ENCODE peak calls at places on chromosomes 13 and 19, in ten cellular contexts. J is body of pancreas, W is vagina, B is right lobe of liver, F is lower leg skin, N is breast epithelium, K is heart left ventricle, O is tibial nerve, D is transverse colon, T is IMR-90. H is an unnamed sample.

GRCh38 chr13:22110368-22110767 is 439.5 kb downstream of the FGF9 start:
- DNase-seq in D (no peak), K (no peak), B (no peak), W (no peak), O (no peak), T (no peak), F (peak), J (peak), N (no peak), H (no peak)

GRCh38 chr13:29171244-29171643 is 351.1 kb downstream of the MTUS2 start:
- DNase-seq in K (no peak), W (no peak), N (no peak), B (no peak), D (no peak), F (no peak), J (no peak), O (no peak), T (no peak), H (no peak)

GRCh38 chr13:106047859-106048258 is 487.6 kb downstream of the EFNB2 start:
- DNase-seq in O (no peak), N (no peak), W (no peak), B (no peak), T (peak), J (no peak), K (no peak), D (no peak), F (no peak), H (no peak)

GRCh38 chr13:19601749-19602725 is 31.4 kb upstream of the MPHOSPH8 start:
- DNase-seq in B (no peak), J (peak), O (no peak), T (peak), K (peak), W (no peak), N (no peak), F (no peak), D (peak), H (no peak)

GRCh38 chr19:45901432-45901903 is 945 bp downstream of the MYPOP start:
- DNase-seq in T (peak), O (peak), F (no peak), B (no peak), W (no peak), K (peak), J (peak), D (peak), N (no peak), H (no peak)

GRCh38 chr19:29266603-29267002 is 53.7 kb upstream of the UQCRFS1 start:
- DNase-seq in D (no peak), J (no peak), O (no peak), B (peak), W (no peak), F (no peak), K (no peak), N (no peak), T (no peak), H (no peak)

GRCh38 chr19:47511128-47511517 is 3.7 kb downstream of the NAPA start:
- DNase-seq in F (no peak), N (no peak), K (peak), W (no peak), T (no peak), D (no peak), B (peak), J (peak), O (peak), H (no peak)

GRCh38 chr13:94007072-94007471 is 472.4 kb downstream of the DCT start:
- DNase-seq in J (no peak), W (no peak), F (no peak), K (no peak), N (no peak), B (no peak), O (no peak), D (no peak), T (no peak), H (no peak)

GRCh38 chr13:106986033-106986484 is 418.1 kb upstream of the ARGLU1 start:
- DNase-seq in D (no peak), K (no peak), J (no peak), B (peak), F (no peak), W (no peak), T (peak), N (no peak), O (no peak), H (no peak)

GRCh38 chr13:93559718-93560117 is 333.1 kb downstream of the GPC6 start:
- DNase-seq in K (no peak), D (no peak), F (no peak), W (no peak), B (no peak), N (no peak), J (no peak), O (no peak), T (peak), H (peak)

GRCh38 chr19:45763691-45764294 is 5.3 kb downstream of the SIX5 start:
- DNase-seq in K (no peak), T (no peak), J (no peak), D (no peak), B (no peak), F (no peak), N (no peak), W (no peak), O (no peak), H (no peak)

GRCh38 chr13:29156136-29156535 is 336.0 kb downstream of the MTUS2 start:
- DNase-seq in F (no peak), D (no peak), W (no peak), N (no peak), B (no peak), J (no peak), O (no peak), T (no peak), K (no peak), H (no peak)

GRCh38 chr13:92838786-92839185 is 387.8 kb upstream of the GPC6 start:
- DNase-seq in F (no peak), B (no peak), T (peak), J (no peak), W (no peak), D (no peak), N (no peak), O (no peak), K (no peak), H (peak)

GRCh38 chr19:12580180-12580694 is 29.0 kb upstream of the ZNF564 start:
- DNase-seq in T (peak), W (no peak), N (no peak), K (no peak), B (no peak), F (no peak), O (no peak), D (no peak), J (no peak), H (peak)

GRCh38 chr13:27371932-27372331 is 52.5 kb upstream of the GTF3A start:
- DNase-seq in B (no peak), J (peak), D (no peak), W (no peak), O (no peak), F (no peak), N (no peak), K (no peak), T (no peak), H (no peak)

GRCh38 chr13:112679381-112679780 is 10.5 kb upstream of the ATP11A start:
- DNase-seq in J (no peak), D (no peak), O (no peak), K (no peak), T (no peak), B (peak), F (no peak), W (no peak), N (peak), H (no peak)

GRCh38 chr13:48978942-48979601 is 3.4 kb downstream of the FNDC3A start:
- DNase-seq in T (no peak), F (no peak), K (no peak), J (no peak), W (no peak), B (no peak), N (no peak), D (no peak), O (no peak), H (no peak)

GRCh38 chr13:109436841-109437240 is 349.5 kb downstream of the IRS2 start:
- DNase-seq in F (no peak), T (no peak), D (no peak), W (no peak), O (no peak), J (no peak), N (no peak), K (no peak), B (no peak), H (no peak)

GRCh38 chr19:46616631-46617322 is 8.1 kb downstream of the PTGIR start:
- DNase-seq in F (no peak), D (peak), J (peak), T (peak), W (no peak), B (peak), O (no peak), K (peak), N (no peak), H (no peak)

GRCh38 chr13:113785051-113786010 is 26.3 kb downstream of the TMEM255B start:
- DNase-seq in O (no peak), W (no peak), T (peak), J (no peak), N (no peak), B (peak), F (no peak), D (no peak), K (no peak), H (peak)

GRCh38 chr13:46866150-46866549 is 30.7 kb downstream of the HTR2A start:
- DNase-seq in O (peak), K (peak), B (no peak), W (no peak), N (no peak), F (peak), D (peak), T (peak), J (peak), H (no peak)

GRCh38 chr19:17751103-17751911 is at the start of gene FCHO1:
- DNase-seq in B (no peak), D (peak), J (peak), O (peak), N (no peak), K (peak), F (no peak), T (no peak), W (no peak), H (no peak)

GRCh38 chr19:2552859-2553258 is 76.9 kb downstream of the GADD45B start:
- DNase-seq in N (no peak), B (no peak), K (no peak), O (no peak), T (no peak), J (no peak), W (no peak), D (peak), F (no peak), H (peak)

GRCh38 chr19:48329167-48329891 is 4.0 kb downstream of the EMP3 start:
- DNase-seq in K (no peak), B (no peak), O (no peak), D (peak), W (no peak), J (no peak), T (peak), F (peak), N (no peak), H (peak)

GRCh38 chr19:5001547-5002131 is 32.7 kb downstream of the KDM4B start:
- DNase-seq in K (no peak), J (peak), D (no peak), W (no peak), O (no peak), F (no peak), T (peak), B (no peak), N (no peak), H (peak)

GRCh38 chr13:112956516-112957294 is 12.3 kb upstream of the MCF2L start:
- DNase-seq in T (no peak), F (no peak), B (peak), N (no peak), W (no peak), K (no peak), D (peak), J (no peak), O (no peak), H (no peak)

GRCh38 chr13:41370736-41371135 is 59.7 kb downstream of the NAA16 start:
- DNase-seq in D (no peak), J (no peak), N (no peak), O (no peak), B (no peak), F (no peak), K (no peak), T (no peak), W (no peak), H (no peak)

GRCh38 chr13:37014609-37015008 is 14.0 kb downstream of the EXOSC8 start:
- DNase-seq in K (no peak), J (no peak), N (no peak), D (no peak), B (no peak), O (no peak), T (peak), W (no peak), F (no peak), H (no peak)

GRCh38 chr13:75762066-75762937 is 126.2 kb downstream of the LMO7 start:
- DNase-seq in K (no peak), D (no peak), O (no peak), B (no peak), N (no peak), J (no peak), T (peak), W (no peak), F (peak), H (no peak)
- TF ChIP-seq POLR2A in K (no peak), D (peak), O (no peak), B (no peak), N (no peak), J (peak), T (no peak), W (no peak), F (no peak), H (no peak)

DNA sequence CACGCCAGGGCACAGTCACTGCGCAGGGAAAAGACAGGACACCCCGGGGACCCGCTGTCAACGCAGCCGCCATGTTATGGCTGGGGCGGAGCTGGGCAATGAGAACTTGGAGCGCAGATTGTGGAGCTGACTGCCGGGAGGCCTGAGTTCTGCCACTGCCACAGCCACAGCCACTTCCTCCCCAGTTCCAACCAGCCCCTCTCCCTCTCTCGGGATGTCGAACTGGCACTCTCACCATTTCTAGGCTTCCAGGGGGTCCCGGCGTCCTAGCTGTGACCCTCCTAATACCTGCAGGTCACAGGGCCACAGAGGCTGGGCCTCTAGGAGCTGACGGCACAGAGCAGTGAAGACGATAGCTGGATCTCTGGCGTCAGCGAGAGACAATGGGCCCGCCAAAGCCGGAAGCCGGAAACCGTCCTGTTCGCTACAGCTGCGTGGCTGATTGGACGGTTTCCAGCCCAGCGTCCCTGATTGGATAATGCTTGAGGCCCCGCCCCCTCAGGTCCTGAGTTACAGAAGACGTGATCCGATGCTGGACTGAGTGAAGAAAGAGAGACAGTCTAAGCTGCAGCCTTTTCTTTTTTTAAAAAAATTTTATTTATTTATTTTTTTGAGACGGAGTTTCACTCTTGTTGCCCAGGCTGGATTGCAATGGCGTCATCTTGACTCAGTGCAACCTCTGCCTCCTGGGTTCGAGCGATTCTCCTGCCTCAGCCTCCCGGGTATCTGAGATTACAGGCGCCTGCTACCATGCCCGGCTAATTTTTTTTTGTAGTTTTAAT is at the start of gene ZNF506:
- DNase-seq in J (peak), B (peak), O (peak), T (peak), K (peak), W (peak), D (peak), F (peak), N (peak), H (peak)
- TF ChIP-seq POLR2A in J (peak), B (peak), O (peak), T (peak), K (peak), W (no peak), D (peak), F (peak), N (peak), H (no peak)

DNA sequence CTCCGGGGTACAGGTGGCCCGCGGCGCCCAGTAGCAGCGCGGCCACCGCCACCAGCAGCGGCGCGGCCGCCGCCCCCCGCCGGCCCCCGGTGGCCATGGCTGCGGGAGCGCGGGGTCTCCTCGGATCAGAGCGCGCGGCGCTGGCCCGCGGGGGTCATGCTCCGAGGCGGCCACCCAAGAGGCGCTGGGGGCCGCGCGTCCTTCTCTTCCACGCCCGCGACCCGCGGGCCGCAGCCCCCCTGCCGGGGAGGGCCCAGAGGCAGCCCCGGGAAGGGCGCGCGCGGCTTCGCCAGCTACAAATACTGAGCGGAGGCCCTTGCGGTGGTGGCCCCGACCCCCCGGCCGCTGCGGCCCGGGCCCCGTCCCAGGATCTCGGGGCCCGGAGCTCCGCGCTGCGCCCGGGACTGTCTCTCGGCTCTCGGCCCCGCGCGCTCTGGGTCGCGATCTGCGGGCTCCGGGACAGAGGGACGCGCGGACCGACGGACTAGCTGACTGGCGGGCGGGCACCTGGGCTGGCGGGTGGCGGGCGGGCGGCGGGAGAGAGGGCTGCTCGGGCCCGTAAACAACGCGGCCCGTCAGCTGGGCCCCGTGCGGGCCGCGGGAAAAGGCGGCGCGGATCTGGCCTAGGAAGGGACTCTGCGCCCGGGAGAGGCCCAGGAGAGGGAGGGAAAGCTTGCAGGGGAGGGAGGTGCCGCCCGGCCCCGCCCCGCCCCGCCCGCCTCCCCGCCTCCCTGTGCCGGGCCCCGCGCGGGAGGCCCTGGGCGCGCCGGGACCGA is at the start of gene INSR:
- DNase-seq in O (peak), T (peak), K (peak), N (peak), J (peak), F (peak), D (peak), B (peak), W (peak), H (peak)
- TF ChIP-seq POLR2A in O (peak), T (no peak), K (peak), N (no peak), J (peak), F (no peak), D (peak), B (peak), W (no peak), H (peak)

DNA sequence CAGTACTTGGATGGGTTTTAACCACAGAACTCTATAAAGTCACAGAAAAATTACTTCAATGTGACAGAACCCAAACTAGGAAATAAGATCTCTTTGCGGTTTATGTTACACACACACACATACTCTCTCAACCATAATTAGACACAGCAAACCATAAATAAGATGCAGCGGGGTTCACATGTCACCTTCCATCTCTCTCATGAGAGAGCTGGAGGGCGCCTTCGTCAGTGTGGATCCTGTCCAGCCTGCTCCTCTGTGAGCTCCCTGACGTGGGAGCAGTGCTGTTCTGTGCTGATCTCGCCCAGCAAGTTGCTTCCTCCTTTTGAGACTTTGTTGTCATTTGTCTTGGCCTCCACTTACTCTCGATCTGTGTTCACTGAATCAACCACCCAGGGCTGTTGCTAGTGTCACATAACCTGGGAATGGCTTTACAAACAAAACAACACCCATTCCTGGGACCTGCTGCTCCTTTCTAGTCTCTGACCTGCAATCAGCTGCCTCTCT is 204.9 kb upstream of the KL start:
- DNase-seq in T (no peak), J (no peak), W (no peak), B (no peak), F (no peak), D (peak), N (no peak), K (no peak), O (no peak), H (no peak)
- TF ChIP-seq POLR2A in T (no peak), J (no peak), W (no peak), B (no peak), F (no peak), D (no peak), N (no peak), K (no peak), O (no peak), H (no peak)